ENCODE peak calls at places on chromosomes 6 and 20, in six cellular contexts. M is fibroblast of the aortic adventitia, F is esophagus squamous epithelium, K is OCI-LY7, L is NT2/D1, R is astrocyte of the spinal cord. E is an unnamed sample.

GRCh38 chr6:30061766-30062458 is 847 bp downstream of the POLR1H start:
- DNase-seq in M (peak), F (no peak), K (peak), L (no peak), R (peak), E (no peak)

GRCh38 chr6:25334793-25335192 is 55.6 kb downstream of the CARMIL1 start:
- DNase-seq in M (no peak), F (no peak), K (peak), L (no peak), R (no peak), E (no peak)

GRCh38 chr20:17273711-17274110 is 46.9 kb downstream of the PCSK2 start:
- DNase-seq in M (no peak), F (no peak), K (no peak), L (no peak), R (no peak), E (no peak)

GRCh38 chr20:24913076-24913628 is 35.9 kb upstream of the CST7 start:
- DNase-seq in M (no peak), F (no peak), K (no peak), L (no peak), R (no peak), E (no peak)

GRCh38 chr6:134177753-134178229 is 125.4 kb upstream of the SLC2A12 start:
- DNase-seq in M (peak), F (no peak), K (no peak), L (no peak), R (no peak), E (no peak)

GRCh38 chr6:72084992-72085569 is 198.7 kb downstream of the RIMS1 start:
- DNase-seq in M (peak), F (no peak), K (peak), L (no peak), R (peak), E (no peak)

GRCh38 chr6:163416640-163417253 is 2.2 kb downstream of the QKI start:
- DNase-seq in M (peak), F (no peak), K (peak), L (no peak), R (peak), E (no peak)

GRCh38 chr6:32882879-32883250 is 28.9 kb downstream of the PSMB9 start:
- DNase-seq in M (peak), F (no peak), K (no peak), L (no peak), R (no peak), E (peak)

GRCh38 chr6:28807682-28808280 is 116.0 kb downstream of the TRIM27 start:
- DNase-seq in M (peak), F (no peak), K (peak), L (peak), R (peak), E (no peak)

GRCh38 chr20:46562373-46563169 is 12.1 kb upstream of the OCSTAMP start:
- DNase-seq in M (peak), F (no peak), K (peak), L (no peak), R (peak), E (no peak)
- H3K4me3 ChIP-seq in M (peak), F (peak), K (no peak), L (peak), R (peak), E (peak)

DNA sequence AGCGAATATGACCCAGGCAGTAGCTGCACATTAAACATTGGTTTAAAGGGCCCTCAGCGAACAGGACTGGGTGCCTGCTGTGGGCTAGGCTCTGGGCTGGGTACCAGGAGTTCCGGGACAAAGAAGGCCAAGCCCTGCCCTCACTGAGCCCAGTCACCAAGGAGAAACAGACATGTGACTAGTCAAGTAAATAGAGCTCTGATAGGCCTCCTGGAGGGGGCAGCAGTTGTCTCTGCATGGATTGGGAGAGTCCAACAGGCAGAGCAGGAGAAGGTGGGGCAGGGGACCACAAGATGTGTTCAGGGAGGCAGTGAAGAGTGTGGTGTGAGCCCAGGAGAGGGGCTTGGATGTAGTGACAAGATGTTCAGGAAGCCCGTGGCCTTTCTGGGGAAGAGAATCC is 3.1 kb downstream of the HM13 start:
- DNase-seq in M (peak), F (no peak), K (no peak), L (no peak), R (peak), E (peak)
- H3K4me3 ChIP-seq in M (peak), F (peak), K (no peak), L (no peak), R (no peak), E (no peak)

GRCh38 chr20:55947701-55948100 is 57.6 kb downstream of the CBLN4 start:
- DNase-seq in M (no peak), F (no peak), K (no peak), L (no peak), R (no peak), E (no peak)
- H3K4me3 ChIP-seq in M (no peak), F (no peak), K (no peak), L (no peak), R (no peak), E (no peak)

DNA sequence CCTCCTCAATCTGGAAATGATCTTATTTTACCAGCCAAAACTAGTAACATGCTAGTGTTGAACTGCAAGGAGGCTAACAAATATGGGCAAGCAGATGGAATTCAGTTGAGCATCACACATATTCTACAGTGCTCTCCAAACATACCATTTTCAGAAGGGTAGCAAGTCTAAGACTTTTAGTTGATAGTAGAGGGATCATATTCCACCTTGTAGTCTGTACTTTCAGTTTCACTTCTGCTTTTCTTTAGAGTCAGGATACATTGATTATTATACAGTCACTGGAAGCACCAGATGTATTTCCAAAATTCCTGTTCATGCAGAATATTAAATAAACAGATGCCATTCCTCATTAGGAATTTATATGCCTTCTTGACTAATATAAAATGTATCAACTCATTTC is 361.9 kb downstream of the CENPW start:
- DNase-seq in M (peak), F (no peak), K (peak), L (no peak), R (peak), E (no peak)
- H3K4me3 ChIP-seq in M (no peak), F (no peak), K (no peak), L (no peak), R (no peak), E (no peak)

GRCh38 chr6:43308101-43308989 is at the start of gene CRIP3:
- DNase-seq in M (peak), F (no peak), K (peak), L (no peak), R (no peak), E (no peak)

GRCh38 chr6:43310137-43310536 is 1.5 kb upstream of the CRIP3 start:
- DNase-seq in M (peak), F (no peak), K (no peak), L (no peak), R (no peak), E (no peak)

GRCh38 chr6:43307451-43308100 is 1.1 kb downstream of the CRIP3 start:
- DNase-seq in M (no peak), F (no peak), K (no peak), L (no peak), R (no peak), E (no peak)

GRCh38 chr6:43310624-43311023 is 2.0 kb upstream of the CRIP3 start:
- DNase-seq in M (no peak), F (no peak), K (no peak), L (no peak), R (no peak), E (no peak)

DNA sequence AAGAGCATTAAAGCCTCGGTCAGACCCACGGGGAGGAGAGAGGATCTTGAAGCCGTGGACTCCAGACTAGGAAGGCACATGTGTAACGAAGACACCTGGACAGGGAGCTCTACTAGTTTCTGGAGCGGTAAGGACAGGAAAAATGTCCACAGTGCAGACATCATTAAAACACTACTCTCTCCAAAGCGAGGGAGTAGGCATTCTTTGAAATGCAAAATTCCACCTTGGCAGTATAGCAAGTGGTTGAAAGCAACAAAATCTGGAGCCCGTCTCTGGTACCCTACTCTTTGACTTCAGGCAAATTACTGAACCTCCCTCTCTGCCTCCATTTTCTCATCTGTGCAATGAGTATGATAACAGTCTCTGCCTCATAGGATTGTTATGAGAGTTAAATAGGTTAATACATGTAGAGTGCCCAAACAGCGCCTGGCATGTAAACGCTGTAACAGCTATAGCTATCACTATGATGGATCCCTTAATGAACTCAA is 408 bp upstream of the CRIP3 start:
- DNase-seq in M (no peak), F (no peak), K (no peak), L (no peak), R (no peak), E (no peak)
- H3K4me3 ChIP-seq in M (peak), F (peak), K (peak), L (peak), R (no peak), E (no peak)

GRCh38 chr6:40586369-40586768 is 795 bp downstream of the LRFN2 start:
- DNase-seq in M (no peak), F (no peak), K (no peak), L (no peak), R (no peak), E (no peak)

GRCh38 chr6:40586800-40587201 is 363 bp downstream of the LRFN2 start:
- DNase-seq in M (no peak), F (no peak), K (no peak), L (no peak), R (no peak), E (no peak)

GRCh38 chr6:40588480-40588879 is 1.3 kb upstream of the LRFN2 start:
- DNase-seq in M (no peak), F (no peak), K (no peak), L (no peak), R (no peak), E (no peak)

GRCh38 chr6:40588070-40588384 is 863 bp upstream of the LRFN2 start:
- DNase-seq in M (no peak), F (no peak), K (no peak), L (no peak), R (no peak), E (no peak)

GRCh38 chr6:40587240-40588069 is at the start of gene LRFN2:
- DNase-seq in M (peak), F (no peak), K (no peak), L (peak), R (peak), E (no peak)
- H3K4me3 ChIP-seq in M (peak), F (peak), K (no peak), L (peak), R (peak), E (peak)

GRCh38 chr20:36235892-36236785 is at the start of gene AAR2:
- DNase-seq in M (peak), F (no peak), K (peak), L (peak), R (peak), E (peak)

GRCh38 chr20:36238153-36238552 is 1.9 kb downstream of the AAR2 start:
- DNase-seq in M (no peak), F (no peak), K (no peak), L (no peak), R (no peak), E (no peak)

GRCh38 chr20:36236786-36237121 is 476 bp downstream of the AAR2 start:
- DNase-seq in M (no peak), F (no peak), K (no peak), L (no peak), R (no peak), E (no peak)

GRCh38 chr20:36238760-36239159 is 2.5 kb downstream of the AAR2 start:
- DNase-seq in M (no peak), F (no peak), K (no peak), L (no peak), R (no peak), E (no peak)

DNA sequence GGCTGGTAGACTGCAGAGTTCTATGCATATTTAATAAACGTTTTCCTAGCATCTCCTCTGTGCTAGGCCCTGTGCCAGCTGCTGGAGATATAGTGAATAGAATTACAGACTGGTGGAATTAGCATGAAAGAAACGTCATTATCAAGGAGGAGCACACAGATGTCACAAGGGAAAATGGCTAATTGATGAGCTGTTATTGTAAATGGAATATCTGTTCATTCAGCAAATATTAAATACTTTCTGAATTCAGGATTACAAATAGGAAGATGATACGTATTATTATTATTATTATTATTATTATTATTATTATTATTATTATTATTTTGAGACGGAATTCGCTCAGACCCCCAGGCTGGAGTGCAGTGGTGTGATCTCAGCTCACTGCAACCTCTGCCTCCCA is 1.2 kb downstream of the AAR2 start:
- DNase-seq in M (peak), F (no peak), K (no peak), L (no peak), R (no peak), E (no peak)
- H3K4me3 ChIP-seq in M (peak), F (peak), K (peak), L (peak), R (peak), E (peak)